ENCODE peak calls at places on chromosomes 7 and 10, in nine cellular contexts. A, O, G, F, P, T, N, L and U are unnamed samples.

GRCh38 chr10:101018118-101018599 is 12.8 kb downstream of the PDZD7 start:
- DNase-seq in A (peak; percentile 31), O (no peak), G (no peak), F (no peak), P (peak; percentile 68), T (no peak), N (no peak), L (no peak), U (no peak)

GRCh38 chr7:92988051-92988450 is 129.7 kb downstream of the SAMD9 start:
- DNase-seq in A (no peak), O (no peak), G (no peak), F (peak; percentile 93), P (peak; percentile 54), T (peak; percentile 56), N (peak; percentile 6), L (no peak), U (peak; percentile 76)

GRCh38 chr7:96285579-96285978 is 36.3 kb downstream of the SLC25A13 start:
- DNase-seq in A (no peak), O (no peak), G (no peak), F (no peak), P (no peak), T (no peak), N (no peak), L (no peak), U (no peak)

GRCh38 chr7:2530076-2530967 is 10.7 kb downstream of the LFNG start:
- DNase-seq in A (no peak), O (no peak), G (no peak), F (peak; percentile 35), P (no peak), T (no peak), N (peak; percentile 58), L (no peak), U (peak; percentile 64)

GRCh38 chr7:23530901-23531793 is 634 bp downstream of the TRA2A start:
- DNase-seq in A (peak; percentile 70), O (no peak), G (no peak), F (peak; percentile 50), P (peak; percentile 35), T (no peak), N (peak; percentile 65), L (no peak), U (peak; percentile 63)

GRCh38 chr10:118960166-118961090 is 69.1 kb upstream of the NANOS1 start:
- DNase-seq in A (no peak), O (no peak), G (no peak), F (peak; percentile 50), P (no peak), T (no peak), N (no peak), L (no peak), U (peak; percentile 70)

GRCh38 chr7:48144291-48144768 is 26.9 kb upstream of the ABCA13 start:
- DNase-seq in A (no peak), O (no peak), G (no peak), F (no peak), P (peak; percentile 95), T (no peak), N (peak; percentile 48), L (no peak), U (no peak)

GRCh38 chr10:80500572-80501380 is 36.9 kb upstream of the SH2D4B start:
- DNase-seq in A (no peak), O (no peak), G (no peak), F (peak; percentile 69), P (no peak), T (no peak), N (no peak), L (no peak), U (no peak)

GRCh38 chr10:102504179-102504975 is 605 bp downstream of the SUFU start:
- DNase-seq in A (peak; percentile 23), O (no peak), G (no peak), F (peak; percentile 32), P (no peak), T (no peak), N (no peak), L (no peak), U (peak; percentile 33)

GRCh38 chr10:63865210-63865609 is 344.0 kb downstream of the REEP3 start:
- DNase-seq in A (no peak), O (no peak), G (no peak), F (no peak), P (no peak), T (no peak), N (no peak), L (no peak), U (no peak)

GRCh38 chr7:101702362-101702850 is 73.3 kb upstream of the MYL10 start:
- DNase-seq in A (peak; percentile 30), O (no peak), G (no peak), F (peak; percentile 25), P (peak; percentile 56), T (no peak), N (no peak), L (no peak), U (no peak)

GRCh38 chr10:103765981-103766380 is 89.4 kb downstream of the SH3PXD2A start:
- DNase-seq in A (peak; percentile 28), O (no peak), G (no peak), F (peak; percentile 42), P (no peak), T (no peak), N (peak; percentile 47), L (no peak), U (no peak)

GRCh38 chr10:22693371-22693784 is 21.0 kb downstream of the PIP4K2A start:
- DNase-seq in A (no peak), O (no peak), G (no peak), F (peak; percentile 20), P (no peak), T (peak; percentile 58), N (no peak), L (no peak), U (no peak)

GRCh38 chr10:52897162-52897561 is 124.6 kb upstream of the MBL2 start:
- DNase-seq in A (no peak), O (no peak), G (no peak), F (peak; percentile 87), P (no peak), T (no peak), N (no peak), L (no peak), U (peak; percentile 26)

GRCh38 chr10:70775679-70776454 is 9.3 kb downstream of the TBATA start:
- DNase-seq in A (no peak), O (no peak), G (no peak), F (no peak), P (no peak), T (no peak), N (no peak), L (no peak), U (no peak)

GRCh38 chr7:116401711-116402110 is 97.8 kb upstream of the CAV2 start:
- DNase-seq in A (no peak), O (no peak), G (no peak), F (no peak), P (no peak), T (no peak), N (no peak), L (no peak), U (no peak)

GRCh38 chr7:115827305-115828045 is 203.1 kb downstream of the TFEC start:
- DNase-seq in A (no peak), O (no peak), G (no peak), F (no peak), P (no peak), T (no peak), N (no peak), L (no peak), U (no peak)

GRCh38 chr10:113362645-113363091 is 190.2 kb upstream of the HABP2 start:
- DNase-seq in A (no peak), O (no peak), G (no peak), F (peak; percentile 41), P (no peak), T (no peak), N (no peak), L (no peak), U (no peak)

DNA sequence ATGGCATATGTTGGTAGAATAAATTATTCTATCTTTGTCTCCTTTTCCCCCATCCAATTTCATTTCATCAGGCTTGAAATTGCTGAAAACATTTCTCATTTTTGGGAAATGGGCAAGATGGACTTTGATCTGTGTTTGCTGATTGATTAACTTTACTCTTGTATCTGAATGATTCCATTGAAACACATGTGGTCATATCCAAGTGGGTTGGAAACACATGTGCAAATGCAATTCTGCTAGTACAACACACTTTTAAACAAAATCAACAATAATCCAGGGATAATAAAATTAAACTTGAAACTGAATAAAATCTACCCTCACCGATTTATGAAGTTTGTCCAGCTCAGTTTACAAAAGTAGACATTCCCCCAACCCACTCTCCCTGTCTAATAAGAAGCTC is 96.9 kb downstream of the EPDR1 start:
- DNase-seq in A (no peak), O (no peak), G (no peak), F (no peak), P (no peak), T (no peak), N (no peak), L (no peak), U (no peak)
- TF ChIP-seq CTCF in A (no peak), O (no peak), G (no peak), F (no peak), P (no peak), T (no peak), N (no peak), L (no peak), U (no peak)

GRCh38 chr7:29071203-29071804 is 75.0 kb downstream of the CPVL start:
- DNase-seq in A (no peak), O (no peak), G (no peak), F (no peak), P (no peak), T (no peak), N (no peak), L (no peak), U (no peak)

GRCh38 chr7:29077181-29077580 is 69.2 kb downstream of the CPVL start:
- DNase-seq in A (no peak), O (no peak), G (no peak), F (no peak), P (no peak), T (no peak), N (no peak), L (no peak), U (no peak)

GRCh38 chr7:29078286-29078685 is 68.1 kb downstream of the CPVL start:
- DNase-seq in A (no peak), O (no peak), G (no peak), F (no peak), P (no peak), T (no peak), N (no peak), L (no peak), U (no peak)

GRCh38 chr7:29077854-29078253 is 68.5 kb downstream of the CPVL start:
- DNase-seq in A (no peak), O (no peak), G (no peak), F (no peak), P (no peak), T (no peak), N (no peak), L (no peak), U (no peak)

GRCh38 chr7:29075621-29076020 is 70.7 kb downstream of the CPVL start:
- DNase-seq in A (no peak), O (no peak), G (no peak), F (no peak), P (no peak), T (no peak), N (no peak), L (no peak), U (no peak)
- TF ChIP-seq CTCF in A (no peak), O (no peak), G (no peak), F (no peak), P (no peak), T (no peak), N (no peak), L (no peak), U (no peak)

GRCh38 chr10:75764974-75765551 is 333.6 kb downstream of the LRMDA start:
- DNase-seq in A (no peak), O (no peak), G (no peak), F (peak; percentile 31), P (peak; percentile 43), T (no peak), N (no peak), L (no peak), U (no peak)
- TF ChIP-seq CTCF in A (no peak), O (no peak), G (no peak), F (no peak), P (no peak), T (no peak), N (no peak), L (no peak), U (no peak)

GRCh38 chr10:44689368-44689767 is 221.8 kb upstream of the TMEM72 start:
- DNase-seq in A (no peak), O (no peak), G (no peak), F (no peak), P (no peak), T (no peak), N (no peak), L (no peak), U (no peak)
- TF ChIP-seq CTCF in A (no peak), O (peak; percentile 18), G (no peak), F (no peak), P (peak; percentile 13), T (peak; percentile 49), N (no peak), L (peak; percentile 22), U (no peak)